ENCODE peak calls at places on chromosome 5, in ten cellular contexts. F is bronchial epithelial cell, Y is vagina, M is left ventricle myocardium inferior, H is upper lobe of left lung, R is kidney epithelial cell, W is colonic mucosa, C is uterus, D is AG10803, V is A549. O is an unnamed sample.

GRCh38 chr5:32317056-32317455 is 4.3 kb upstream of the MTMR12 start:
- DNase-seq in F (no peak), Y (no peak), M (no peak), H (no peak), R (no peak), W (no peak), C (no peak), D (no peak), V (no peak), O (no peak)

GRCh38 chr5:149114403-149115312 is 26.6 kb upstream of the ABLIM3 start:
- DNase-seq in F (peak; percentile 80), Y (no peak), M (peak; percentile 38), H (no peak), R (no peak), W (peak; percentile 54), C (peak; percentile 39), D (peak; percentile 80), V (peak; percentile 75), O (peak; percentile 57)

GRCh38 chr5:113358696-113359095 is 76.1 kb downstream of the TSSK1B start:
- DNase-seq in F (no peak), Y (no peak), M (no peak), H (no peak), R (no peak), W (no peak), C (no peak), D (no peak), V (no peak), O (no peak)

GRCh38 chr5:55176176-55176818 is 3.3 kb upstream of the CDC20B start:
- DNase-seq in F (peak; percentile 23), Y (no peak), M (peak; percentile 24), H (peak; percentile 89), R (no peak), W (peak; percentile 76), C (no peak), D (no peak), V (peak; percentile 70), O (no peak)

GRCh38 chr5:151660616-151661015 is 26.1 kb downstream of the SPARC start:
- DNase-seq in F (peak; percentile 37), Y (no peak), M (no peak), H (no peak), R (no peak), W (no peak), C (no peak), D (peak; percentile 78), V (no peak), O (no peak)

GRCh38 chr5:34031117-34031516 is 11.9 kb downstream of the C1QTNF3 start:
- DNase-seq in F (no peak), Y (no peak), M (no peak), H (no peak), R (no peak), W (no peak), C (no peak), D (no peak), V (no peak), O (no peak)

GRCh38 chr5:79020861-79021561 is 35.9 kb upstream of the ARSB start:
- DNase-seq in F (peak; percentile 67), Y (no peak), M (peak; percentile 29), H (no peak), R (no peak), W (peak; percentile 60), C (peak; percentile 35), D (peak; percentile 87), V (peak; percentile 66), O (peak; percentile 34)

GRCh38 chr5:128472032-128472431 is 66.0 kb downstream of the FBN2 start:
- DNase-seq in F (no peak), Y (no peak), M (no peak), H (no peak), R (no peak), W (no peak), C (no peak), D (no peak), V (no peak), O (no peak)

GRCh38 chr5:179461576-179461975 is 88.8 kb upstream of the RUFY1 start:
- DNase-seq in F (no peak), Y (no peak), M (no peak), H (no peak), R (no peak), W (no peak), C (no peak), D (no peak), V (no peak), O (no peak)

GRCh38 chr5:151664694-151665583 is 21.8 kb downstream of the SPARC start:
- DNase-seq in F (no peak), Y (no peak), M (peak; percentile 51), H (no peak), R (no peak), W (peak; percentile 34), C (peak; percentile 61), D (peak; percentile 77), V (no peak), O (no peak)

DNA sequence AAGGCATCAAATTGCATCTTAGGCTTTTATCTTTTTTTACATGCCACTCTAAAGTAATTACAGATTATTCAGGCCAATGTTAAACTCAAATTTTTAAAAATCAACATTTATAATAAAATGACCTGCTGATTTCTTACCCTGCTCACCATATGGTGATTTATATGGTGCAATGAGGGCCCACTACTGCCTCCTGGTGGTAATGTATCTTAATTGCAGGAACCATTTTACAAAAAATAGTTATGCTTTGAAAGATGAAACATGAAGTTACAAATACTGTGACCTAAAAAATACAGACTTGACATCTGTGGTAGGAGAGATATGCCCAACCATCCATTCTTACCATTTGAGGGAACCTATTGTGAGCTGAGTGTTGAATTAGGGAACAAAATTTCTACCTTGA is 292.6 kb upstream of the TAS2R1 start:
- DNase-seq in F (no peak), Y (no peak), M (no peak), H (no peak), R (no peak), W (no peak), C (no peak), D (no peak), V (peak; percentile 13), O (no peak)
- TF ChIP-seq CTCF in F (no peak), Y (no peak), M (no peak), H (no peak), R (peak; percentile 21), W (no peak), C (no peak), D (peak; percentile 26), V (peak; percentile 10), O (peak; percentile 22)

GRCh38 chr5:118952992-118953651 is 35.2 kb downstream of the DTWD2 start:
- DNase-seq in F (peak; percentile 5), Y (no peak), M (no peak), H (no peak), R (no peak), W (no peak), C (no peak), D (no peak), V (no peak), O (no peak)
- H3K4me3 ChIP-seq in F (no peak overlapping the region), Y (no peak overlapping the region), M (no peak overlapping the region), H (no peak overlapping the region), R (no peak overlapping the region), W (no peak overlapping the region), C (no peak overlapping the region), D (no peak overlapping the region), V (no peak overlapping the region), O (no peak overlapping the region)

DNA sequence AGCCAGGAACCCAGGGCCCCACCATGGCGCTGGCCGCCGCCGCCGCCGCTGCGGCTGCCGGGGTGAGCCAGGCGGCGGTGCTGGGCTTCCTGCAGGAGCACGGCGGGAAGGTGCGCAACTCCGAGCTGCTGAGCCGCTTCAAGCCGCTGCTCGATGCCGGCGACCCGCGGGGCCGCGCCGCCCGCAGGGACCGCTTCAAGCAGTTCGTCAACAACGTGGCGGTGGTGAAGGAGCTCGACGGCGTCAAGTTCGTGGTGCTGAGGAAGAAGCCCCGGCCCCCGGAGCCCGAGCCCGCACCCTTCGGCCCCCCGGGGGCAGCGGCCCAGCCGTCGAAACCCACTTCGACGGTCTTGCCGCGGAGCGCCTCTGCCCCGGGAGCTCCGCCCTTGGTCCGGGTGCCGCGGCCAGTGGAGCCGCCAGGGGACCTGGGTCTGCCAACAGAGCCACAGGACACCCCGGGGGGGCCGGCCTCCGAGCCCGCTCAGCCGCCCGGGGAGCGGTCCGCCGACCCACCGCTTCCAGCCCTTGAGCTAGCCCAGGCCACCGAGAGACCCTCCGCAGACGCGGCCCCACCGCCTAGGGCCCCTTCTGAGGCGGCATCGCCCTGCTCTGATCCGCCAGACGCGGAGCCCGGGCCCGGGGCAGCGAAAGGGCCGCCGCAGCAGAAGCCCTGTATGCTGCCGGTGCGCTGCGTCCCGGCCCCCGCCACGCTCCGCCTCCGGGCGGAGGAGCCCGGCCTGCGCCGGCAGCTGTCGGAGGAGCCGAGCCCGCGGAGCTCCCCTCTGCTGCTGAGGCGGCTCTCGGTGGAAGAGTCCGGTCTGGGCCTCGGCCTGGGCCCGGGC is 718 bp downstream of the SOWAHA start:
- DNase-seq in F (no peak), Y (no peak), M (no peak), H (peak; percentile 89), R (no peak), W (peak; percentile 37), C (no peak), D (no peak), V (peak; percentile 34), O (no peak)
- TF ChIP-seq CTCF in F (no peak), Y (no peak), M (peak; percentile 16), H (no peak), R (no peak), W (no peak), C (no peak), D (no peak), V (no peak), O (no peak)

GRCh38 chr5:132397224-132397623 is 27.7 kb downstream of the SLC22A5 start:
- DNase-seq in F (no peak), Y (no peak), M (no peak), H (no peak), R (no peak), W (no peak), C (no peak), D (no peak), V (no peak), O (no peak)

GRCh38 chr5:132396589-132397001 is 27.1 kb downstream of the SLC22A5 start:
- DNase-seq in F (no peak), Y (no peak), M (no peak), H (no peak), R (no peak), W (no peak), C (no peak), D (no peak), V (no peak), O (no peak)

GRCh38 chr5:132392978-132393825 is 23.7 kb downstream of the SLC22A5 start:
- DNase-seq in F (no peak), Y (no peak), M (no peak), H (no peak), R (no peak), W (no peak), C (no peak), D (no peak), V (no peak), O (no peak)

GRCh38 chr5:132392411-132392810 is 22.9 kb downstream of the SLC22A5 start:
- DNase-seq in F (no peak), Y (no peak), M (no peak), H (no peak), R (no peak), W (no peak), C (no peak), D (no peak), V (no peak), O (no peak)

DNA sequence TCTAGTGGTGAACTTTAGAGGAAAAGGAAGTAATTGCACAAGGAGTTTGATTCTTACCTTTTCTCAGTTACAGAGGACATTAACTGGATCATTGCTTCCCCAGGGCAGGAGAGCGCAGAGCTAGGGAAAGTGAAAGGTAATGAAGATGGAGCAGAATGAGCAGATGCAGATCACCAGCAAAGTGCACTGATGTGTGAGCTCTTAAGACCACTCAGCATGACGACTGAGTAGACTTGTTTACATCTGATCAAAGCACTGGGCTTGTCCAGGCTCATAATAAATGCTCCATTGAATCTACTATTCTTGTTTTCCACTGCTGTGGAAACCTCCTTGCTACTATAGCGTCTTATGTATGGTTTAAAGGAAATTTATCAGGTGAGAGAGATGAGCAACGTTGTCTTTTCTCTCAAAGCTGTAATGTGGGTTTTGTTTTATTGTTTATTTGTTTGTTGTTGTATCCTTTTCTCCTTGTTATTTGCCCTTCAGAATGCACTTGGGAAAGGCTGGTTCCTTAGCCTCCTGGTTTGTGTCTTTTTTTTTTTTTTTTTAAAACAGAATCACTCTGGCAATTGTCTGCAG is 25.3 kb downstream of the SLC22A5 start:
- DNase-seq in F (no peak), Y (no peak), M (no peak), H (no peak), R (peak; percentile 65), W (no peak), C (no peak), D (no peak), V (no peak), O (no peak)
- H3K4me3 ChIP-seq in F (no peak overlapping the region), Y (no peak overlapping the region), M (no peak overlapping the region), H (no peak overlapping the region), R (no peak overlapping the region), W (no peak overlapping the region), C (no peak overlapping the region), D (no peak overlapping the region), V (no peak overlapping the region), O (no peak overlapping the region)

O was measured in AG09309.